ENCODE peak calls at places on chromosomes 4 and X, in seven cellular contexts. M is B cell; W is BE2C; X is upper lobe of right lung; P is central memory CD4-positive, alpha-beta T cell; Q is smooth muscle cell of the brain vasculature; H is germinal center. T is an unnamed sample.

GRCh38 chr4:2537011-2537830 is 774 bp downstream of the FAM193A start:
- DNase-seq in M (peak), H (peak), W (peak), Q (no peak), P (peak), X (peak), T (peak)

GRCh38 chrX:21944136-21944615 is 3.7 kb downstream of the SMS start:
- DNase-seq in M (no peak), W (no peak), Q (no peak), X (no peak), H (no peak), P (no peak), T (peak)

GRCh38 chr4:38099908-38100407 is 139.8 kb downstream of the PTTG2 start:
- DNase-seq in Q (no peak), X (no peak), M (no peak), W (no peak), P (no peak), H (no peak), T (no peak)

GRCh38 chr4:153465583-153465921 is 608 bp upstream of the TMEM131L start:
- DNase-seq in P (no peak), H (peak), Q (no peak), X (peak), M (no peak), W (peak), T (peak)

GRCh38 chrX:35919536-35920309 is at the start of gene CFAP47:
- DNase-seq in X (peak), W (peak), H (no peak), P (no peak), Q (no peak), M (no peak), T (peak)

GRCh38 chr4:7326693-7327340 is 107.9 kb downstream of the PSAPL1 start:
- DNase-seq in Q (no peak), W (no peak), M (no peak), P (no peak), X (no peak), H (no peak), T (no peak)

GRCh38 chrX:84165716-84166115 is 22.3 kb downstream of the RPS6KA6 start:
- DNase-seq in W (no peak), M (no peak), H (no peak), X (no peak), Q (no peak), P (no peak), T (no peak)

GRCh38 chr4:3861720-3862639 is 95.8 kb downstream of the ADRA2C start:
- DNase-seq in M (no peak), W (no peak), X (no peak), P (no peak), Q (no peak), H (no peak), T (peak)

GRCh38 chrX:17635231-17635630 is 102.1 kb upstream of the SCML1 start:
- DNase-seq in W (peak), P (no peak), H (no peak), M (no peak), X (no peak), Q (peak), T (peak)

GRCh38 chr4:153676984-153677383 is 7.1 kb upstream of the TLR2 start:
- DNase-seq in H (no peak), W (no peak), P (no peak), X (no peak), M (no peak), Q (peak), T (no peak)

GRCh38 chrX:2325076-2325784 is 175.5 kb downstream of the DHRSX start:
- DNase-seq in H (no peak), M (no peak), W (no peak), Q (peak), P (peak), X (no peak), T (no peak)

GRCh38 chr4:128871948-128872347 is 62.4 kb downstream of the JADE1 start:
- DNase-seq in P (no peak), Q (no peak), W (no peak), M (no peak), X (no peak), H (no peak), T (no peak)

GRCh38 chrX:20266810-20267598 is at the start of gene RPS6KA3:
- DNase-seq in P (peak), M (peak), W (peak), X (peak), Q (peak), H (peak), T (peak)

GRCh38 chr4:159677521-159677920 is 574.6 kb downstream of the RAPGEF2 start:
- DNase-seq in X (no peak), P (no peak), H (no peak), M (no peak), W (no peak), Q (no peak), T (no peak)

GRCh38 chrX:140765043-140765784 is 55.7 kb downstream of the LINC00632 start:
- DNase-seq in P (no peak), W (peak), H (no peak), M (no peak), X (no peak), Q (no peak), T (peak)

T was measured in WTC11.